ENCODE peak calls at places on chromosomes 12 and 14, in four cellular contexts. T is OCI-LY7, V is retinal pigment epithelial cell, P is GM23338. U is an unnamed sample.

GRCh38 chr14:36675581-36675980 is 13.9 kb downstream of the PAX9 start:
- DNase-seq in T (no peak), V (no peak), P (no peak), U (no peak)

GRCh38 chr14:68379510-68380303 is 413.2 kb downstream of the ZFP36L1 start:
- DNase-seq in T (no peak), V (no peak), P (no peak), U (no peak)

GRCh38 chr12:7064516-7064915 is 4.0 kb downstream of the C1S start:
- DNase-seq in T (no peak), V (no peak), P (no peak), U (no peak)

GRCh38 chr14:56587701-56588100 is 8.1 kb downstream of the TMEM260 start:
- DNase-seq in T (no peak), V (no peak), P (no peak), U (no peak)

GRCh38 chr14:58315606-58316005 is 17.3 kb downstream of the ARID4A start:
- DNase-seq in T (no peak), V (no peak), P (no peak), U (no peak)

GRCh38 chr14:68552075-68552474 is 240.8 kb downstream of the ZFP36L1 start:
- DNase-seq in T (no peak), V (no peak), P (no peak), U (no peak)

GRCh38 chr12:131074221-131075083 is 120.7 kb downstream of the ADGRD1 start:
- DNase-seq in T (no peak), V (no peak), P (no peak), U (no peak)

GRCh38 chr14:81435578-81436295 is 35.6 kb upstream of the STON2 start:
- DNase-seq in T (peak), V (no peak), P (peak), U (peak)

GRCh38 chr12:219891-220352 is 6.0 kb upstream of the SLC6A12 start:
- DNase-seq in T (peak), V (peak), P (peak), U (no peak)

GRCh38 chr14:28767239-28767850 is 758 bp downstream of the FOXG1 start:
- DNase-seq in T (no peak), V (no peak), P (no peak), U (no peak)

GRCh38 chr14:28763914-28764848 is 2.4 kb upstream of the FOXG1 start:
- DNase-seq in T (no peak), V (no peak), P (peak), U (no peak)

GRCh38 chr14:28765169-28765906 is 1.2 kb upstream of the FOXG1 start:
- DNase-seq in T (no peak), V (no peak), P (no peak), U (no peak)

GRCh38 chr14:28766505-28767238 is at the start of gene FOXG1:
- DNase-seq in T (no peak), V (no peak), P (peak), U (no peak)

GRCh38 chr14:28765907-28766504 is 581 bp upstream of the FOXG1 start:
- DNase-seq in T (no peak), V (no peak), P (no peak), U (no peak)
- H3K4me3 ChIP-seq in T (no peak), V (peak), P (peak), U (peak)

DNA sequence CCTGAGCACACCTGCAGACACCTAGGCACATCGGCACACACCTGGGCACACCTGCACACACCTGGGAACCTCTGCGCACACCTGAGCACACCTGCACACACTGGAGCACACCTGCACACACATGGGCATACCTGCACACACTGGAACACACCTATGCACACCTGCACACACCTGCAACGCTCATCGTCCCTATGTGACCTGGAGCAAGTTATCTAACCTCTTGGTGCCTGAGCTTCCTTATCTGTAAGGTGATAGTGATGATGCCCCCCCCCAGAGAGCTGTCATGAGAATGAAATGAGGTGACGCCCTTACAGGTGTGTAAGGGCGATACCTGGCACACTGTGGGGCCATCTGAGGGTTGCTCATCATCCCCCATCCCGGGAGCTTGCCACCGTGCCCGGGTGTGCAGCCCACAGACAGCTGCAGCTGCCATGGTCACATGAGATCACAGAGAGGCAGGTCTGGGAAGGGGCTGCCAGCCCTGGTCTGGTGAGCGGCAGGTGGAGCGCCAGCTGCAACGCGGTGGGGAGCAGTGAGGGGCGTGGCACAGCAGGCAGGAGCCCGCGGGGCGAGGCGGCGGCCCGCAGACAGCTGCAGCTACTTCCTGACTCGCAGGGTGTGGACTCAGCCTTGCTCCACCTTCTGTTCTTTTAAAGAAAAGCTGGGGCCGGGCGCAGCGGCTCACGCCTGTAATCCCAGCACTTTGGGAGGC is 59.9 kb upstream of the FBRSL1 start:
- DNase-seq in T (peak), V (no peak), P (peak), U (no peak)
- H3K4me3 ChIP-seq in T (peak), V (no peak), P (peak), U (no peak)

GRCh38 chr12:53726342-53726741 is 910 bp downstream of the CALCOCO1 start:
- DNase-seq in T (peak), V (no peak), P (no peak), U (no peak)
- H3K4me3 ChIP-seq in T (peak), V (peak), P (peak), U (peak)

DNA sequence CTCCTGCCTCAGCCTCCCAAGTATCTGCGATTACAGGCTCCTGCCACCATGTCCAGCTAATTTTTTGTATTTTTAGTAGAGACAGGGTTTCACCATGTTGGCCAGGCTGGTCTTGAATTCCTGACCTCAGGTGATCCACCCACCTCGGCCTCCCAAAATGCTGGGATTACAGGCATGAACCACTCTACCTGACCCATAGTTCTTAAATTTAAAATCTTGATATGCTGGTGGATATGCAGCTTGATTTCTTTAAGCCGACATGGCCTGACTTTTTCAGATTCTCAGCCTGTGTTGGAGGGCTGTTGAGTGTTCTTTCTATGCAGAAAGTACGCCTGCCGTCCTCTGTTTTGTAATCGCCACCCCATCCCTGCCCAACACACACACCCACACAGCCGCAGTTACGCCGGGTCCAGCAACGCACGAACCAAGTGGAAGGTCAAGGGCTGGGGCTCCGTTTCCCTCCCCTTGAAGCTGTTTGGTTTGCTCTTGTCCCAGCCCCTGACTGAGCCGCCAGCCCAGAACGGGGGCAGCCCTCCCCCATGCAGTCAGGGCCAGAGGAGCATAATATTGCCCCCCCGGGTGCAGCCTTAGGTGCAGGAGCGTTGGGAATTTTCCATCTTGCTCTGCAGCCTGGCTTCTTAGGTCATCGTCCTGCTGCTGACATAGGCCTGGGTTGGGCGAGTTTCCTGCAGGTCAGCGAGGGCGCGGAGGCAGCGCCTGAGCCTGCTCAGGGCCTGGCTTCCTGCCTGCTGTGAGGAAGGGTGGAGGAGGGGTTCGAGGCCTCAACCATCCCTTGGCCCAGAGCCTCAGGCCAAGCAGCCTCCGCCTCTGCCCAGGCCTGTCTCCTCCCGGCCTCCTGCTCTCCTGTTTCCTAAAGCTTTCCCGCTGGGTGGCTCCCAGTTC is 44.2 kb downstream of the PSMA6 start:
- DNase-seq in T (no peak), V (peak), P (peak), U (no peak)
- H3K4me3 ChIP-seq in T (no peak), V (no peak), P (no peak), U (no peak)

GRCh38 chr12:46459111-46459510 is 86.5 kb upstream of the SLC38A2 start:
- DNase-seq in T (no peak), V (no peak), P (peak), U (no peak)

GRCh38 chr12:46459881-46460545 is 87.4 kb upstream of the SLC38A2 start:
- DNase-seq in T (peak), V (no peak), P (no peak), U (no peak)

GRCh38 chr12:46461459-46461858 is 88.9 kb upstream of the SLC38A2 start:
- DNase-seq in T (no peak), V (no peak), P (no peak), U (no peak)

GRCh38 chr12:46461907-46462605 is 89.5 kb upstream of the SLC38A2 start:
- DNase-seq in T (no peak), V (no peak), P (no peak), U (no peak)

GRCh38 chr12:46460682-46461215 is 88.2 kb upstream of the SLC38A2 start:
- DNase-seq in T (no peak), V (no peak), P (no peak), U (no peak)
- H3K4me3 ChIP-seq in T (no peak), V (no peak), P (no peak), U (no peak)

DNA sequence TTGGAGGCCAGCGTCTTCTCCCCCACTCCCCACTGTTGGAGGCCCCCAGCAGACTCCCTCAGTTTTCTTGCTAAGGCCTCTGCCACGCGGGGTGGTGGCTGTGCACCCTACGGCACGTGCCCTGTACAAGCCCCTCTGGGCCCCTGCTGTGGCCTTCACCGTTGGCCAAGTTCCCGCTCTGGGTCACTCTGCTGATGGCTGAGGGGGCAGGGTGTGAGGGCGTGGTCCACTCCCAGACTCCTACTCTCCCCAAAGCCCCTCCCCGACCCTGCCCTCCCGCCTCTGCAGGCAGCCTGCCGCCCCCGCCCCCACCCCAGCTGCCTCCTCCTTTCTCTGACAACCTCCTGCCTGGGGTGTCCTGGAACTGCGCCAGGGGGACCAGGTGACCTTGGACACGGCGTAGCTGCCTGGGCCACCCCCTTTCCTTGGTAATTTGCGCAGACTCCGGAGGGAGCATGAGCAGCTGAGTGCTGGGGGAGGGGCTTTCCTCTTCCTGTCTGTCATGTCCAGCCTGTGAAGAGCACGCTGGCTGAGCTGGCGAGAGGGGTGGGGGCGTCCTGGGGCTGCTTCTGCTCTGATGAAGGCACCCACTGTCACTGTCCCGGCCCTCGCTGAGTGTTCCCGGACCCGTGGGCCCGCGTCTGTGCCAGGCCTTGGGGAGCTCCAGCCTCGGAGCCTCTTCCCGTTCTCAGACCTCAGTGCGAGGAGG is 84.9 kb downstream of the KIF26A start:
- DNase-seq in T (no peak), V (no peak), P (peak), U (no peak)
- H3K4me3 ChIP-seq in T (no peak), V (peak), P (no peak), U (no peak)

GRCh38 chr14:105328678-105329390 is 14.3 kb downstream of the PACS2 start:
- DNase-seq in T (no peak), V (no peak), P (no peak), U (no peak)
- H3K4me3 ChIP-seq in T (no peak), V (no peak), P (no peak), U (no peak)

DNA sequence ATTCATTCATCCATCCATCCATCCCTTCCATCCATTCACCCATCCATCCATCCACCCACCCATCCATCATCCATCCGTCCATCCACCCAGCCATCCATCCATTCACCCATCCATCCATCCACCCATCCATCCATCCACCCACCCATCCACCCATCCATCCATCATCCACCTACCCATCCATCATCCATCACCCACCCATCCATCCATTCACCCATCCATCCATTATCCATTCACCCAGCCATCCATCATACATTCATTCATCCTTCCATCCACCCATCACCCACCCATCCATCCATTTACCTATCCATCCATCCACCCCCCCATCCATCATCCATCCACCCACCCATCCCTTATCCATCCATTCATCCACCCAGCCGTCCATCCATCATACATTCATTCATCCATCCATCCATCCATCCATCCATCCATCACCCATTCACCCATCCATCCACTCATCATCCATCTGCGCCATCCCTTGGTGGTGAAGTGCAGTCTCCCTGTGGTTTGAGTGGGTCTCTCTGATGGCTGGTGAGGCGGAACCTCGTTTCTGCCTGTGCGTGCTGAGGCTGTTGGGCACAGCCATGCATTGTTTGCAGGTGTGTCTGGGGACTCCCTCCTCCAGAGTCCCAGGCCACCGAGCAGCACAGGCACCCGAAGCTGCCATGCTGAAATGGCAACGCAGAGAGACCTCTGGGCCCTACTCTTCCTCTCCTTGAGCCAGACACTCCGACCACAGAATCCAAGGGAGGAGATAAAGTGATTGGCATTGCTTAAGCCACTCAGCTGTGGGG is 22.7 kb downstream of the NOC4L start:
- DNase-seq in T (no peak), V (no peak), P (no peak), U (no peak)
- H3K4me3 ChIP-seq in T (no peak), V (no peak), P (no peak), U (no peak)

DNA sequence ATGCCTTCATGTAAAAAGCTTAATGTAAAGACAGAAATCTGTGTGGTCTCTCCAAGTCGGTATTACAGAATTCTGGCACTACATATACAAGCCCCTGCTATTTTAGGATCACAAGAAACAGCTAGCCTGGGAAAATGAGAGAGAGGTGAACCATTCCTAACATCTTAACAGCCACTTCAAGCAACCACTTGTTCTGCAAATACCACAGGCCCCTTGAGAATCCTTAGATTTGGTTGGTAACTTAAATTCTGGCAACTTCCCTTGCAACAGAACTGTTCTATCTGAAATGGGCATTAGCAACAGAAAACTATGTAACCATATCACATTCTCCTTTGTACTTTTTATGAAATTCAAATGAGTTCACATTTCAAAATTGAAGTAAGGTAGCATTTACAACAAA is 68.5 kb downstream of the SPPL3 start:
- DNase-seq in T (no peak), V (no peak), P (no peak), U (no peak)
- H3K4me3 ChIP-seq in T (no peak), V (no peak), P (no peak), U (no peak)

DNA sequence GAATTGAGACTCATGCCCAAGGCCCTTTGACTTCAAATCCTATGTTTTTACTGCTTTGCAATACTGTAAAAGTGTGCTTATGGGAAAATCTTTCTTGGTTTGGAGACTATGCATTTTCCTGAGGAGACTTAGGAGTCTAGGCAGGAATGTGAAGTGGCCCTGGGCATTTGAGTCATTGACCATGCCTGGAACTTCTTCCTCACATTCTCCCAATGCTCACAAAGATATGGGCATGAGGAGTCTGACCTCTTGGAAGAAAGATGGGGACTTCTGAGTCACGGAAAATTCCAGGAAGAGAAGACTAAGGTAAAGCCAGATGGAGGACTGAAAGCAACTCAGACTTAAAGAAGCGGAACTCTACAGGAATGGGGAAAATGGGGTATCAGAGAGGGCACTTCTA is 38.2 kb upstream of the ZNF641 start:
- DNase-seq in T (no peak), V (no peak), P (no peak), U (no peak)
- H3K4me3 ChIP-seq in T (no peak), V (no peak), P (no peak), U (no peak)

U was measured in kidney epithelial cell.